ENCODE peak calls at places on chromosome 2, in nine cellular contexts. Y, P, J, W, K, G, A, M and H are unnamed samples.

GRCh38 chr2:108612514-108613183 is 78.4 kb downstream of the LIMS1 start:
- DNase-seq in W (no peak), A (no peak), J (no peak), P (no peak), K (peak; percentile 42), Y (no peak), M (peak; percentile 48), G (peak; percentile 87), H (no peak)

GRCh38 chr2:179340678-179341077 is 76.0 kb upstream of the SESTD1 start:
- DNase-seq in P (no peak), Y (peak; percentile 26), J (no peak), K (peak; percentile 11), A (peak; percentile 67), G (no peak), W (peak; percentile 4), M (no peak), H (no peak)

GRCh38 chr2:211802611-211803010 is 736.0 kb downstream of the ERBB4 start:
- DNase-seq in Y (no peak), W (no peak), G (no peak), M (no peak), A (no peak), P (no peak), J (no peak), K (no peak), H (no peak)

GRCh38 chr2:218892693-218893348 is 12.2 kb downstream of the WNT10A start:
- DNase-seq in G (peak; percentile 68), M (peak; percentile 87), K (peak; percentile 76), A (peak; percentile 45), P (no peak), Y (peak; percentile 24), J (peak; percentile 93), W (no peak), H (peak; percentile 86)

GRCh38 chr2:36915627-36916026 is 50.7 kb downstream of the STRN start:
- DNase-seq in J (no peak), G (no peak), A (no peak), P (no peak), K (peak; percentile 61), M (no peak), W (no peak), Y (no peak), H (no peak)

GRCh38 chr2:168192839-168193616 is 54.4 kb downstream of the STK39 start:
- DNase-seq in J (no peak), M (no peak), W (no peak), K (peak; percentile 57), A (no peak), P (no peak), Y (no peak), G (no peak), H (no peak)

GRCh38 chr2:4938246-4938645 is 753.9 kb upstream of the SOX11 start:
- DNase-seq in G (no peak), J (no peak), Y (no peak), P (no peak), K (no peak), A (no peak), M (no peak), W (no peak), H (no peak)

GRCh38 chr2:9201185-9201891 is 5.3 kb upstream of the ASAP2 start:
- DNase-seq in K (no peak), G (no peak), W (no peak), A (peak; percentile 79), Y (no peak), P (no peak), J (no peak), M (no peak), H (no peak)

GRCh38 chr2:176325732-176326131 is 56.5 kb downstream of the MTX2 start:
- DNase-seq in M (no peak), A (no peak), W (no peak), Y (no peak), K (no peak), J (peak; percentile 13), P (no peak), G (no peak), H (no peak)

GRCh38 chr2:42792583-42793313 is at the start of gene HAAO:
- DNase-seq in Y (no peak), K (peak; percentile 85), A (no peak), W (no peak), P (no peak), M (peak; percentile 84), J (peak; percentile 90), G (no peak), H (no peak)

GRCh38 chr2:217248312-217248935 is 388.6 kb upstream of the TNP1 start:
- DNase-seq in K (no peak), A (no peak), W (no peak), P (peak; percentile 67), J (peak; percentile 21), Y (peak; percentile 74), G (peak; percentile 27), M (peak; percentile 63), H (peak; percentile 87)
- H3K4me3 ChIP-seq in K (no peak overlapping the region), A (no peak overlapping the region), W (no peak overlapping the region), P (peak overlapping the region; percentile 29), J (no peak overlapping the region), Y (no peak overlapping the region), G (no peak overlapping the region), M (no peak overlapping the region), H (no peak overlapping the region)

DNA sequence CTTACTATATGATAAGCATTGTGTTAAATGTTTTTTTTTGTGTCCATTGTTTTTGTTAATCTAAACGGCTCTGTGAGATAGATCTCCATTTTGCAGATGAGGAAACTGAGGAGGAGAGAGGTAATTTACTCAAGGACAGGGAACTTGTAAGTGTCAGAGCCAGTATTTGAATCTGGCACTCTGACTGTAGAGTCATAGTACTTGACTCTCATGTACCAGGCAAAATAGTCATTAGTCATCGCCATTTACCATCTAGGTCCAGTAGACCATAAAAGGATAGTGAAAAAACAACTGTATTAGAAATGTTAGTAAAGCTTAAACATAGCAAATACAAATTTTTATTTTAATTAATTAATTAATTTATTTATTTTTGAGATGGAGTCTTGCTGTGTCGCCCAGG is 4.8 kb downstream of the PSMD14 start:
- DNase-seq in G (no peak), P (no peak), J (no peak), M (no peak), A (peak; percentile 69), Y (no peak), W (no peak), K (no peak), H (no peak)
- H3K4me3 ChIP-seq in G (no peak overlapping the region), P (no peak overlapping the region), J (no peak overlapping the region), M (no peak overlapping the region), A (no peak overlapping the region), Y (no peak overlapping the region), W (no peak overlapping the region), K (no peak overlapping the region), H (no peak overlapping the region)

DNA sequence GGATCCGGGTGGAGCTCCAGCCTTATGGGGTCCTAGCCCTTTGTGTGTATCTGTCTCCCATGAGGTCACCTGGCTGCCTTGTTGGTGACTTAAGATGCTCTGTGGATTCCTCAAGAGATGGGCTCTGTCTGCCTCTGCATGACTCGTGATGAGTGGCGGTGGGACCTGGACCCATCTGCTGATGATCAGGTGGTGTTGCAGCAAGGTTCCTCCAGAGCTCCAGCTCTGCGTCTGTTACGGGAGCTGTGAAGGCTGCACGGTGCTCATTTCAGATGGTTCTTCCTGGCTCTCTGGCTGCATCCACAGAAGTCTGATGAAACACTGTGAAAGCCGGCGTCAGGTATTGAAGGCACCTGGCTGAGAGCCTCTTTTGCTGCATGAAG is 2.4 kb downstream of the AGAP1 start:
- DNase-seq in P (no peak), K (peak; percentile 17), W (no peak), G (no peak), M (no peak), Y (no peak), A (peak; percentile 60), J (no peak), H (no peak)
- H3K4me3 ChIP-seq in P (no peak overlapping the region), K (peak overlapping the region; percentile 89), W (peak overlapping the region; percentile 63), G (no peak overlapping the region), M (no peak overlapping the region), Y (no peak overlapping the region), A (peak overlapping the region; percentile 57), J (no peak overlapping the region), H (peak overlapping the region; percentile 75)

DNA sequence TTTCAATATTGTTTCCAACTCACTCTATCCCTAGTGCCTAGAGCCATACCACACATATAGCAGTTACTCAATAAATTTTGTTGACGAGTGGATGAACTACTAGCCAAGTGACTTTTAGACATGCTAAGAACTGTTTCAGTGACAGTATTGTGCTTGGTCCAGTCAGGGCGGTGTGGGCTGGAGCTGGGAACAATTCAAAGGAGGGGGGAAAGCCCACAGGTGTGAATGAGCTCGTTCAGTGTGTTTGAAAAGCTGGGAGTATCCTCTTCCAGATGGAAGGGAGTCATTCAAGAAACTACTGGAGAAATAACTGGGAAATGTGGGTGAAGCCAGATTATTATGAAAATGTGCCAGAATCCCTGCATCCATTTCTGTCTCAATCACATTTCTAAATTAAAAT is 1.7 kb upstream of the SERPINE2 start:
- DNase-seq in P (no peak), G (no peak), J (no peak), A (no peak), Y (no peak), K (no peak), M (no peak), W (no peak), H (no peak)
- H3K4me3 ChIP-seq in P (no peak overlapping the region), G (no peak overlapping the region), J (no peak overlapping the region), A (no peak overlapping the region), Y (no peak overlapping the region), K (no peak overlapping the region), M (no peak overlapping the region), W (no peak overlapping the region), H (no peak overlapping the region)

GRCh38 chr2:157364257-157364974 is 38.8 kb upstream of the ERMN start:
- DNase-seq in Y (no peak), K (peak; percentile 35), P (no peak), J (no peak), W (no peak), G (peak; percentile 68), M (no peak), A (no peak), H (no peak)
- H3K4me3 ChIP-seq in Y (no peak overlapping the region), K (no peak overlapping the region), P (no peak overlapping the region), J (no peak overlapping the region), W (no peak overlapping the region), G (no peak overlapping the region), M (no peak overlapping the region), A (no peak overlapping the region), H (no peak overlapping the region)

DNA sequence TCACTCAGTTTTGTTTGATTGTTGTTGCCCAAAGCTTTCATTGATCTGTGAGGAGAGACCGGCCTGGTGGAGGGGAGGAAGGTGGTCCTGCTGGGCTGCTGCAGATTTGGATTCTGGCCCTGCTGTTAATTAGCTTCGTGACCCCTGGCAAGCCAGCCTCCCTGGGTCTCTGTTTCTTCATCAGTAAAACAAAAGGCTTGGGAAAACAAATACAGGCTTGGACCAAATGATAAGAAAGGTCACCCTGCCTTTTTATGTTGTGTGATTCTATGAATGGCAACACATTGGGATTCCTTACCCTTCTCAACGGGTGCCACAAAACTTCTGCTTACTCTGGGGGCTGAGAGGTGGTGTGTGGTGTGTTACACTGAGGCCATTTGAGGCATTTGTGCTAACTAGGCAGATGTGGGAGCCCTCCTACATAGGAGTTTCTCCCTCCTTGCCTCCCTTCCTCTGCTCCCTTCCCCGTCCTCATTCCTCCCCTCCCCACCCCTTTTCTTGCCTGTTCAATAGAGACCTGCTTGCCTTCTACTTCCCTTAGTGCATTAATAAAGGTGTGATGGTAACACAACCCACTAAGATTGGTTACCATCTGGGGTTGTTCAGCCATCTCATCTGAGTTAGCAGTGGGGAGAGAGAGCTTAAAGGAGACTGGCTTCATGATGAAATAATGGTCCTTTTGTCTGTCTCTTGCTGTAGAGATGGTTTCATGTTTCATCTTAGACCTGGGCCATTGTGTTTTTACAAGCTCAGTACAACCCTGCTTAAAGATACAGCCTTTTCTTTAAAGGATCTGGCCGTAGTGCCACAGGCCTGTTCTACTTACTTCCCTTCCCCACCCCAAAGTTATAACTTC is 96.2 kb downstream of the TANC1 start:
- DNase-seq in J (peak; percentile 60), G (no peak), M (no peak), Y (no peak), P (no peak), A (peak; percentile 38), W (no peak), K (no peak), H (no peak)
- H3K4me3 ChIP-seq in J (no peak overlapping the region), G (no peak overlapping the region), M (no peak overlapping the region), Y (no peak overlapping the region), P (no peak overlapping the region), A (no peak overlapping the region), W (no peak overlapping the region), K (no peak overlapping the region), H (no peak overlapping the region)